ENCODE peak calls at places on chromosomes 6 and 20, in five cellular contexts. One of them, this sample, is unnamed.

GRCh38 chr6:52522655-52523054 is 54.2 kb downstream of the TRAM2 start:
- DNase-seq in adrenal gland: no peak
- DNase-seq in B cell: no peak
- DNase-seq in HCT116: no peak
- DNase-seq in left lung: no peak
- DNase-seq in this sample: no peak

GRCh38 chr6:34460796-34461507 is 4.9 kb upstream of the PACSIN1 start:
- DNase-seq in B cell: no peak
- DNase-seq in HCT116: no peak
- DNase-seq in adrenal gland: peak
- DNase-seq in left lung: no peak
- DNase-seq in this sample: no peak

GRCh38 chr20:60431349-60431748 is 473.1 kb downstream of the CDH26 start:
- DNase-seq in HCT116: no peak
- DNase-seq in left lung: no peak
- DNase-seq in adrenal gland: no peak
- DNase-seq in B cell: no peak
- DNase-seq in this sample: no peak

GRCh38 chr20:4217349-4217761 is 202.0 kb upstream of the RNF24 start:
- DNase-seq in B cell: no peak
- DNase-seq in left lung: no peak
- DNase-seq in adrenal gland: no peak
- DNase-seq in HCT116: no peak
- DNase-seq in this sample: no peak

GRCh38 chr20:1418335-1418734 is 25.5 kb upstream of the FKBP1A start:
- DNase-seq in left lung: no peak
- DNase-seq in HCT116: no peak
- DNase-seq in adrenal gland: no peak
- DNase-seq in B cell: no peak
- DNase-seq in this sample: no peak

GRCh38 chr6:43951063-43951755 is 176.0 kb downstream of the MRPL14 start:
- DNase-seq in HCT116: peak
- DNase-seq in left lung: peak
- DNase-seq in B cell: no peak
- DNase-seq in adrenal gland: peak
- DNase-seq in this sample: peak

GRCh38 chr20:32465092-32465900 is 107.2 kb downstream of the ASXL1 start:
- DNase-seq in B cell: no peak
- DNase-seq in adrenal gland: peak
- DNase-seq in left lung: peak
- DNase-seq in HCT116: no peak
- DNase-seq in this sample: no peak

GRCh38 chr20:45044084-45044573 is 56.8 kb downstream of the KCNS1 start:
- DNase-seq in adrenal gland: peak
- DNase-seq in B cell: peak
- DNase-seq in left lung: no peak
- DNase-seq in HCT116: peak
- DNase-seq in this sample: peak

GRCh38 chr6:82862543-82862942 is 203.1 kb downstream of the UBE3D start:
- DNase-seq in HCT116: peak
- DNase-seq in B cell: no peak
- DNase-seq in adrenal gland: no peak
- DNase-seq in left lung: no peak
- DNase-seq in this sample: no peak

GRCh38 chr6:21109421-21110178 is 484.0 kb upstream of the SOX4 start:
- DNase-seq in B cell: no peak
- DNase-seq in adrenal gland: no peak
- DNase-seq in HCT116: peak
- DNase-seq in left lung: no peak
- DNase-seq in this sample: no peak

GRCh38 chr6:38016824-38017223 is 197.3 kb downstream of the ZFAND3 start:
- DNase-seq in HCT116: no peak
- DNase-seq in B cell: peak
- DNase-seq in left lung: no peak
- DNase-seq in adrenal gland: no peak
- DNase-seq in this sample: no peak

GRCh38 chr20:2875690-2876203 is 2.5 kb downstream of the PTPRA start:
- DNase-seq in left lung: no peak
- DNase-seq in HCT116: no peak
- DNase-seq in B cell: no peak
- DNase-seq in adrenal gland: no peak
- DNase-seq in this sample: no peak

GRCh38 chr6:97765480-97765879 is 482.5 kb upstream of the MMS22L start:
- DNase-seq in B cell: no peak
- DNase-seq in adrenal gland: no peak
- DNase-seq in left lung: no peak
- DNase-seq in HCT116: no peak
- DNase-seq in this sample: no peak

GRCh38 chr6:135702955-135703499 is 148.5 kb upstream of the PDE7B start:
- DNase-seq in left lung: no peak
- DNase-seq in B cell: no peak
- DNase-seq in HCT116: no peak
- DNase-seq in adrenal gland: no peak
- DNase-seq in this sample: no peak

GRCh38 chr6:117483004-117483644 is 650 bp downstream of the DCBLD1 start:
- DNase-seq in B cell: no peak
- DNase-seq in left lung: peak
- DNase-seq in HCT116: no peak
- DNase-seq in adrenal gland: peak
- DNase-seq in this sample: peak

GRCh38 chr20:45336530-45337366 is 11.5 kb downstream of the SDC4 start:
- DNase-seq in B cell: no peak
- DNase-seq in adrenal gland: peak
- DNase-seq in left lung: no peak
- DNase-seq in HCT116: no peak
- DNase-seq in this sample: no peak

GRCh38 chr6:39083111-39083702 is 31.8 kb downstream of the SAYSD1 start:
- DNase-seq in B cell: no peak
- DNase-seq in left lung: no peak
- DNase-seq in adrenal gland: no peak
- DNase-seq in HCT116: no peak
- DNase-seq in this sample: no peak

GRCh38 chr6:159577564-159577963 is 115.5 kb downstream of the SOD2 start:
- DNase-seq in B cell: no peak
- DNase-seq in adrenal gland: no peak
- DNase-seq in left lung: no peak
- DNase-seq in HCT116: no peak
- DNase-seq in this sample: no peak

GRCh38 chr20:50073500-50073899 is 39.5 kb downstream of the UBE2V1 start:
- DNase-seq in B cell: no peak
- DNase-seq in left lung: peak
- DNase-seq in HCT116: no peak
- DNase-seq in adrenal gland: no peak
- DNase-seq in this sample: no peak

GRCh38 chr6:169990095-169991030 is 238.9 kb downstream of the ERMARD start:
- DNase-seq in adrenal gland: peak
- DNase-seq in HCT116: no peak
- DNase-seq in left lung: no peak
- DNase-seq in B cell: peak
- DNase-seq in this sample: no peak

GRCh38 chr20:10863337-10864060 is 189.7 kb upstream of the JAG1 start:
- DNase-seq in left lung: no peak
- DNase-seq in HCT116: peak
- DNase-seq in adrenal gland: peak
- DNase-seq in B cell: no peak
- DNase-seq in this sample: no peak

GRCh38 chr6:31353508-31353907 is 3.5 kb downstream of the HLA-B start:
- DNase-seq in B cell: no peak
- DNase-seq in left lung: no peak
- DNase-seq in adrenal gland: no peak
- DNase-seq in HCT116: no peak
- DNase-seq in this sample: no peak

GRCh38 chr6:159469449-159469848 is 223.6 kb downstream of the SOD2 start:
- DNase-seq in left lung: no peak
- DNase-seq in B cell: no peak
- DNase-seq in adrenal gland: no peak
- DNase-seq in HCT116: no peak
- DNase-seq in this sample: no peak

GRCh38 chr20:63739129-63740069 is at the start of gene SLC2A4RG:
- DNase-seq in adrenal gland: peak
- DNase-seq in left lung: peak
- DNase-seq in HCT116: no peak
- DNase-seq in B cell: peak
- DNase-seq in this sample: peak

GRCh38 chr20:2005831-2006426 is 12.1 kb upstream of the PDYN start:
- DNase-seq in left lung: peak
- DNase-seq in HCT116: peak
- DNase-seq in adrenal gland: peak
- DNase-seq in B cell: peak
- DNase-seq in this sample: peak

GRCh38 chr6:105431226-105431625 is 28.3 kb upstream of the PREP start:
- DNase-seq in adrenal gland: no peak
- DNase-seq in B cell: no peak
- DNase-seq in left lung: no peak
- DNase-seq in HCT116: peak
- DNase-seq in this sample: peak

GRCh38 chr6:42729731-42730130 is 7.3 kb upstream of the PRPH2 start:
- DNase-seq in HCT116: no peak
- DNase-seq in B cell: no peak
- DNase-seq in adrenal gland: no peak
- DNase-seq in left lung: no peak
- DNase-seq in this sample: no peak

GRCh38 chr6:50410577-50410976 is 302.7 kb upstream of the TFAP2D start:
- DNase-seq in left lung: no peak
- DNase-seq in B cell: no peak
- DNase-seq in HCT116: no peak
- DNase-seq in adrenal gland: no peak
- DNase-seq in this sample: no peak

GRCh38 chr20:59837623-59838394 is 95.6 kb downstream of the SYCP2 start:
- DNase-seq in left lung: no peak
- DNase-seq in HCT116: no peak
- DNase-seq in adrenal gland: no peak
- DNase-seq in B cell: no peak
- DNase-seq in this sample: no peak

GRCh38 chr6:44126320-44127149 is 717 bp downstream of the MRPL14 start:
- DNase-seq in HCT116: no peak
- DNase-seq in adrenal gland: peak
- DNase-seq in B cell: peak
- DNase-seq in left lung: peak
- DNase-seq in this sample: peak

GRCh38 chr20:48523191-48523757 is 304.5 kb downstream of the PREX1 start:
- DNase-seq in B cell: no peak
- DNase-seq in left lung: no peak
- DNase-seq in adrenal gland: peak
- DNase-seq in HCT116: peak
- DNase-seq in this sample: peak

GRCh38 chr20:58555078-58555765 is 40.0 kb upstream of the APCDD1L start:
- DNase-seq in B cell: no peak
- DNase-seq in left lung: no peak
- DNase-seq in HCT116: no peak
- DNase-seq in adrenal gland: peak
- DNase-seq in this sample: no peak

DNA sequence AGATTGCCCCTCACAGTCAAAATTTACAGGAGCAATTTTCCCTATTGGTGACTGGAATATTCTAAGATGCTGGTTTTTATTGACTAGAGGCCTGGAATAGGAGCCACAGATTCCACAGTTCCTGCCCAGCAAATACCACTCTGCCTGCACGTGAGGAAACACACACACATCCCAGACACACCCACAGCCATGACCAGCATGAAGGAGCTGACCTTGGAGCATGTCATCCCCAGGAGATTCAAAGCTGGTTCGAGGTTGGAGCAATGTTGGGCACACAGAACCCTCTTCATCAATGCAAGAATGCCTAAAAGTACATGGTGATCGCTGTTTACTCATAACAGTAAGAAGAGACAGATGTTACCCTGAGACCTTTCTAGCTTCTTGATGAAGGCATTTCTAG is 244.6 kb upstream of the FOXQ1 start:
- DNase-seq in left lung: no peak
- DNase-seq in HCT116: no peak
- DNase-seq in B cell: no peak
- DNase-seq in adrenal gland: no peak
- DNase-seq in this sample: no peak
- TF ChIP-seq CTCF in left lung: no peak
- TF ChIP-seq CTCF in HCT116: no peak
- TF ChIP-seq CTCF in B cell: no peak
- TF ChIP-seq CTCF in adrenal gland: no peak
- TF ChIP-seq CTCF in this sample: no peak

GRCh38 chr6:139927236-139927635 is 552.8 kb upstream of the CITED2 start:
- DNase-seq in adrenal gland: no peak
- DNase-seq in HCT116: no peak
- DNase-seq in left lung: no peak
- DNase-seq in B cell: no peak
- DNase-seq in this sample: no peak
- TF ChIP-seq CTCF in adrenal gland: no peak
- TF ChIP-seq CTCF in HCT116: peak
- TF ChIP-seq CTCF in left lung: no peak
- TF ChIP-seq CTCF in B cell: peak
- TF ChIP-seq CTCF in this sample: no peak

DNA sequence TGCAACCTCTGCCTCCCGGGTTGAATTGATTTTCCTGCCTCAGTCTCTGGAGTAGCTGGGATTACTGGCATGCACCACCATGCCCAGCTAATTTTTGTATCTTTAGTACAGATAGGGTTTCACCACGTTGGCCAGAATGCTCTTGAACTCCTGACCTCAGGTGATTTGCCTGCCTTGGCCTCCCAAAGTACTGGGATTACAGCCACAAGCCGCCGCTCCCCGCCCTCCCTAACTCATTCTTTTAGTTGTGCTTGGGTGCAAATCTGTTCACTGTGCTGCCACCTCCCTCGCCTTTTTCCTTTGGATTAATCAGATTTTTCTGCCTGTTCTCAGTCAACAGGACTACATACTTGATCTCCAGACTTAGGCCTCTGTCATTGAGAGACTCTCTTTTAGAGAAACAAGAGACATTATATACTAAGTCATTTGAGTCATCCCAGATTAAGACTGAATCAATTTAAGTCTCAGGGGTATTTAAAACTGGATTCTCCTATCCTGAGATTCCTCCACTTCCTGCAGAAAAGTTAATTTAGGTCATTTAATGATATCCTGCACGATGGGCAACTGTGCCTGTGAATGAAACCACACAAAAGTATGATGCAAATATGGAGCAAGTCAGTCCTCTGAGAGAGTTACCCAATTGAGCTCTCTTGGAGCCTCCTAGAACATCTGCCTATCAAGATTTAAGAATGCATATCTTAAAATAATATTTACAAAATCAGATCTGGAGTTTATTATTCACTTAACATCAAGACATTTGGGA is 136.1 kb upstream of the THEMIS start:
- DNase-seq in left lung: peak
- DNase-seq in HCT116: no peak
- DNase-seq in B cell: no peak
- DNase-seq in adrenal gland: no peak
- DNase-seq in this sample: no peak
- TF ChIP-seq CTCF in left lung: no peak
- TF ChIP-seq CTCF in HCT116: no peak
- TF ChIP-seq CTCF in B cell: no peak
- TF ChIP-seq CTCF in adrenal gland: no peak
- TF ChIP-seq CTCF in this sample: no peak

DNA sequence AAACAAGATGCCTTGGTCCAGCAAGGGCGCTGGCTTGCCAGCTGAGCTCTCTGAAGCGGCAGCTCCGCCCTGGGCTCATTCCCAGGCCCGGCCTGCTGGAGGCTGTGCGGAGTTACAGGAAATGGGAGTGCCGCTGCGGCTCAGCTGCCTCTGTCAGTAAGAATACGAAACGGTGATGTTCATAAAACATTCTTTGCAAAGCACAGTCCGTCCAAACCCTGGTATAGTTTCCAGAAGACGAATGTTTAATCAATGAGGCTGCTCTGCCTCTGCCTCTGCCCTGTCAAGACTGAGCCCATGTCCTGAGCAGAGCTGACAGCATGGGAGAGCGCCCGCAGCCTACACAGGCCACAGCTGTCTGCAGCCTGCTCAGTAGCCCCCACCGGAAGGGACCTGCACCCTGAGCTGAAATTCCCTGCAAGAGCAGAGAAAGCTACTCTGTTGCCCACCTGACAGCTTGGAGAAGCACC is 153.3 kb upstream of the SNX9 start:
- DNase-seq in adrenal gland: peak
- DNase-seq in HCT116: no peak
- DNase-seq in B cell: no peak
- DNase-seq in left lung: peak
- DNase-seq in this sample: no peak
- TF ChIP-seq CTCF in adrenal gland: no peak
- TF ChIP-seq CTCF in HCT116: no peak
- TF ChIP-seq CTCF in B cell: no peak
- TF ChIP-seq CTCF in left lung: peak
- TF ChIP-seq CTCF in this sample: no peak